ENCODE peak calls at places on chromosomes 12 and 14, in four cellular contexts. One of them, this sample, is unnamed.

GRCh38 chr12:106300761-106301160 is 1.8 kb upstream of the TCP11L2 start:
- DNase-seq in GM12878: no peak
- DNase-seq in K562: no peak
- DNase-seq in HepG2: peak; percentile 46
- DNase-seq in this sample: no peak

GRCh38 chr12:115852054-115852453 is 425.4 kb downstream of the MED13L start:
- DNase-seq in K562: no peak
- DNase-seq in GM12878: no peak
- DNase-seq in HepG2: no peak
- DNase-seq in this sample: no peak

GRCh38 chr12:125355614-125356013 is 290.4 kb downstream of the AACS start:
- DNase-seq in K562: no peak
- DNase-seq in GM12878: no peak
- DNase-seq in HepG2: no peak
- DNase-seq in this sample: no peak

GRCh38 chr12:18868673-18869072 is 130.8 kb downstream of the CAPZA3 start:
- DNase-seq in K562: no peak
- DNase-seq in GM12878: no peak
- DNase-seq in HepG2: no peak
- DNase-seq in this sample: no peak

GRCh38 chr12:41514907-41515306 is 326.8 kb downstream of the PDZRN4 start:
- DNase-seq in GM12878: no peak
- DNase-seq in HepG2: no peak
- DNase-seq in K562: no peak
- DNase-seq in this sample: peak; percentile 20

GRCh38 chr14:61120576-61120975 is 139.5 kb downstream of the SLC38A6 start:
- DNase-seq in HepG2: no peak
- DNase-seq in K562: no peak
- DNase-seq in GM12878: no peak
- DNase-seq in this sample: no peak

GRCh38 chr12:75329918-75330826 is at the start of gene CAPS2:
- DNase-seq in HepG2: peak; percentile 66
- DNase-seq in K562: peak; percentile 75
- DNase-seq in GM12878: no peak
- DNase-seq in this sample: peak; percentile 84

GRCh38 chr14:70976591-70976990 is 69.3 kb downstream of the PCNX1 start:
- DNase-seq in GM12878: no peak
- DNase-seq in HepG2: no peak
- DNase-seq in K562: no peak
- DNase-seq in this sample: no peak

GRCh38 chr14:32754209-32754608 is 184.5 kb upstream of the NPAS3 start:
- DNase-seq in GM12878: no peak
- DNase-seq in HepG2: no peak
- DNase-seq in K562: no peak
- DNase-seq in this sample: no peak

GRCh38 chr14:75559451-75560187 is 18.8 kb upstream of the FLVCR2 start:
- DNase-seq in GM12878: no peak
- DNase-seq in K562: no peak
- DNase-seq in HepG2: no peak
- DNase-seq in this sample: no peak

GRCh38 chr12:110581951-110582285 is 1.2 kb downstream of the PPTC7 start:
- DNase-seq in K562: peak; percentile 29
- DNase-seq in HepG2: no peak
- DNase-seq in GM12878: no peak
- DNase-seq in this sample: no peak

GRCh38 chr12:123961585-123961984 is 11.0 kb downstream of the CCDC92 start:
- DNase-seq in GM12878: no peak
- DNase-seq in HepG2: no peak
- DNase-seq in K562: no peak
- DNase-seq in this sample: no peak

GRCh38 chr14:68693926-68694325 is 98.9 kb downstream of the ZFP36L1 start:
- DNase-seq in K562: no peak
- DNase-seq in GM12878: no peak
- DNase-seq in HepG2: no peak
- DNase-seq in this sample: no peak

GRCh38 chr14:89255852-89256251 is 161.2 kb downstream of the FOXN3 start:
- DNase-seq in K562: no peak
- DNase-seq in HepG2: no peak
- DNase-seq in GM12878: no peak
- DNase-seq in this sample: no peak

GRCh38 chr12:89995870-89996269 is 287.2 kb upstream of the ATP2B1 start:
- DNase-seq in HepG2: no peak
- DNase-seq in K562: no peak
- DNase-seq in GM12878: no peak
- DNase-seq in this sample: no peak

GRCh38 chr14:96512602-96513397 is 10.6 kb downstream of the PAPOLA start:
- DNase-seq in GM12878: no peak
- DNase-seq in HepG2: peak; percentile 35
- DNase-seq in K562: no peak
- DNase-seq in this sample: no peak

GRCh38 chr12:104750061-104750460 is 208.0 kb downstream of the SLC41A2 start:
- DNase-seq in HepG2: no peak
- DNase-seq in K562: no peak
- DNase-seq in GM12878: no peak
- DNase-seq in this sample: no peak

GRCh38 chr12:20477691-20478090 is 109.4 kb downstream of the PDE3A start:
- DNase-seq in K562: no peak
- DNase-seq in GM12878: no peak
- DNase-seq in HepG2: no peak
- DNase-seq in this sample: no peak

GRCh38 chr12:69932154-69932553 is 107.1 kb downstream of the MYRFL start:
- DNase-seq in HepG2: no peak
- DNase-seq in GM12878: no peak
- DNase-seq in K562: no peak
- DNase-seq in this sample: peak; percentile 44

DNA sequence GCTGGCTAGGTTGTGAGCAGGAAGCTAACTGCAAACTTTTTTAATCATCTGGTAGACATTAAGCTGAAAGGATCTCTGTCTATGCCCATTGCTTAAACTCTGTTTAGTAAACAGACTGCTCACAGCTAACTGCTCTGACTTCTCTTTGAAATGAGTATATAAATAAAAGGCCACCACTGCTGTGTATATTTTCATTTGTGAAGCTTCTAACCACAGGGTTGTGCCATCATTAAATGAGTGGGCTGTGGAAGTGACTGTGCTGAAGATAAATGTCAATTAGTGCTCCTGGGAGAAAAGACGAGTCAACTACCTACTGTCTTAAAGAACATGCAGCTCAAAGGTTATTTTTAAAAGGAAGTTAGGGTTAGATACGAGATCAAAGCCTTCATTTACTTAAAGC is 213.2 kb upstream of the FLRT2 start:
- DNase-seq in K562: no peak
- DNase-seq in GM12878: no peak
- DNase-seq in HepG2: no peak
- DNase-seq in this sample: no peak
- TF ChIP-seq NR2C2 in K562: no peak
- TF ChIP-seq NR2C2 in GM12878: no peak
- TF ChIP-seq NR2C2 in HepG2: no peak
- TF ChIP-seq NR2C2 in this sample: no peak

GRCh38 chr12:42779186-42779859 is 189.8 kb upstream of the PRICKLE1 start:
- DNase-seq in HepG2: no peak
- DNase-seq in GM12878: no peak
- DNase-seq in K562: no peak
- DNase-seq in this sample: no peak
- TF ChIP-seq NR2C2 in HepG2: no peak
- TF ChIP-seq NR2C2 in GM12878: no peak
- TF ChIP-seq NR2C2 in K562: no peak
- TF ChIP-seq NR2C2 in this sample: no peak

GRCh38 chr12:92396647-92397258 is 251.1 kb upstream of the BTG1 start:
- DNase-seq in HepG2: no peak
- DNase-seq in K562: no peak
- DNase-seq in GM12878: no peak
- DNase-seq in this sample: no peak
- TF ChIP-seq NR2C2 in HepG2: no peak
- TF ChIP-seq NR2C2 in K562: no peak
- TF ChIP-seq NR2C2 in GM12878: no peak
- TF ChIP-seq NR2C2 in this sample: no peak

GRCh38 chr14:23013056-23014054 is 3.4 kb upstream of the C14orf93 start:
- DNase-seq in GM12878: no peak
- DNase-seq in HepG2: no peak
- DNase-seq in K562: no peak
- DNase-seq in this sample: no peak

GRCh38 chr14:23015618-23016017 is 5.7 kb upstream of the C14orf93 start:
- DNase-seq in HepG2: no peak
- DNase-seq in GM12878: no peak
- DNase-seq in K562: no peak
- DNase-seq in this sample: no peak

GRCh38 chr14:23020143-23021128 is 10.5 kb upstream of the C14orf93 start:
- DNase-seq in K562: peak; percentile 81
- DNase-seq in HepG2: no peak
- DNase-seq in GM12878: no peak
- DNase-seq in this sample: no peak

GRCh38 chr14:23018107-23018506 is 8.2 kb upstream of the C14orf93 start:
- DNase-seq in K562: no peak
- DNase-seq in HepG2: no peak
- DNase-seq in GM12878: no peak
- DNase-seq in this sample: no peak

DNA sequence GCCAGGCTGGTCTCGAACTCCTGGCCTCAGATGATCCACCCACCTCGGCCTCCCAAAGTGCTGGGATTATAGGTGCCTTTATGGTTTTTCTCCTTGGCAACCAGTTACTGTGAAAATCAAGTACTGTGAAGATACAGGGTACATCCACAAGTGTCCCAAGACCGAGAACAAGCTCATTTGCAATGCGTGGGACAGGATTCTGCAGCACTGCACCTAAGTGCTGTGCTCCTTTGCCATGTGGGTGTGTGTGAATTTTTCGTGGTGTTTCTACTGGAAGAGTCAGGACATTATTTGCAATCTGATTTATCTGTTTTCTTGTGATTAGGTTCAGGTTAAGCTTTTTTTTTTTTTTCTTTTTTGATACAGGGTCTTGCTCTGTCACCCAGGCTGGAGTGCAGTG is 7.1 kb upstream of the C14orf93 start:
- DNase-seq in HepG2: no peak
- DNase-seq in GM12878: no peak
- DNase-seq in K562: no peak
- DNase-seq in this sample: no peak
- TF ChIP-seq NR2C2 in HepG2: no peak
- TF ChIP-seq NR2C2 in GM12878: no peak
- TF ChIP-seq NR2C2 in K562: no peak
- TF ChIP-seq NR2C2 in this sample: no peak

GRCh38 chr12:82708507-82708906 is 21.8 kb downstream of the TMTC2 start:
- DNase-seq in GM12878: no peak
- DNase-seq in HepG2: no peak
- DNase-seq in K562: no peak
- DNase-seq in this sample: peak; percentile 30
- TF ChIP-seq NR2C2 in GM12878: no peak
- TF ChIP-seq NR2C2 in HepG2: no peak
- TF ChIP-seq NR2C2 in K562: no peak
- TF ChIP-seq NR2C2 in this sample: no peak

DNA sequence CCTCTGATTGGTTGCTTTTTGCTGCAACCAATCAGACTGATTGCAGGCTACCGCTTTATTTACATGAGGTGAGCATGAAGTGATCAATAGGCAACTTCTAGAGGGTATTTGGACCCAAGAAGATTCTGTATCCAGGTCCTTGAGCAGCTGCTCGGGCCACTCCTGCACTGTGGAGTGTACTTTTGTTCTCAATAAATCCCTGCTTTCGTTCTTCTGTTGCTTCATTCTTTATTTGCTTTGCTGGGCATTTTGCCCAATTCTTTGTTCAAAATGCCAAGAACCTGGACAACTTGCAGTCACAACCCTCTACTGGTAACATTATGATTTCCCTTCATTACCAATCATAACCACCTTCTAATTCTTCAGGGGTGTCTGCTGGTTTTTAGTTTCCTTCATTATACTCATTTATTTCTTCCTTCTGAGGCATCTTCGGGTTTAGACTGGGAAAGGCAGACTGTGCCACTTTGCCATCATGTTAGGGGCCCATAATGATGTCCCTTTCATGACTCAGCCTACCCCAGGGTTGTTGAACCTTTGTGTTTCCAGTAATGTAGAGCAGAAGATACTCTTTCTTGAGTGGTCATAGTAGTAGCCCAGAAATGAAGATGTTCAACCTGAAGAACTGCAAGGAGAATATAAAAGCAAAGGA is 43.4 kb upstream of the LIMA1 start:
- DNase-seq in K562: no peak
- DNase-seq in GM12878: no peak
- DNase-seq in HepG2: peak; percentile 65
- DNase-seq in this sample: no peak
- TF ChIP-seq NR2C2 in K562: no peak
- TF ChIP-seq NR2C2 in GM12878: no peak
- TF ChIP-seq NR2C2 in HepG2: no peak
- TF ChIP-seq NR2C2 in this sample: no peak

This sample was measured in WTC11.